ENCODE peak calls at places on chromosomes 2 and 18, in four cellular contexts. B, U, V and R are unnamed samples.
A peak's percentile ranks its signal among the peaks of the same experiment; 100 is the strongest.

GRCh38 chr2:6928452-6928851 is 11.2 kb downstream of the RNF144A start:
- DNase-seq in B (no peak), U (no peak), V (peak; percentile 41), R (no peak)

GRCh38 chr18:24212939-24213338 is 74.1 kb downstream of the CABYR start:
- DNase-seq in V (no peak), U (peak; percentile 14), B (no peak), R (no peak)

GRCh38 chr2:10535703-10536102 is 87.6 kb upstream of the ODC1 start:
- DNase-seq in B (no peak), V (no peak), U (no peak), R (no peak)

GRCh38 chr2:8534729-8535397 is 147.0 kb upstream of the ID2 start:
- DNase-seq in V (no peak), B (peak; percentile 31), U (peak; percentile 48), R (no peak)

GRCh38 chr2:69565431-69565839 is 78.1 kb downstream of the AAK1 start:
- DNase-seq in B (peak; percentile 83), V (peak; percentile 94), U (peak; percentile 61), R (peak; percentile 40)

GRCh38 chr2:152037711-152038110 is 61.1 kb downstream of the CACNB4 start:
- DNase-seq in U (no peak), V (no peak), B (no peak), R (no peak)

GRCh38 chr2:5236308-5236707 is 455.9 kb upstream of the SOX11 start:
- DNase-seq in B (no peak), V (no peak), U (no peak), R (no peak)

GRCh38 chr18:77099501-77100370 is 32.8 kb downstream of the MBP start:
- DNase-seq in V (no peak), B (no peak), U (no peak), R (no peak)

GRCh38 chr2:234676109-234676858 is 179.4 kb upstream of the ARL4C start:
- DNase-seq in U (peak; percentile 96), V (no peak), B (no peak), R (no peak)

GRCh38 chr2:105802587-105802986 is 57.9 kb downstream of the NCK2 start:
- DNase-seq in V (no peak), B (no peak), U (no peak), R (peak; percentile 74)

GRCh38 chr2:159456500-159457426 is 159.6 kb downstream of the BAZ2B start:
- DNase-seq in V (no peak), U (no peak), B (no peak), R (no peak)

GRCh38 chr2:75424936-75425619 is 135.7 kb downstream of the EVA1A start:
- DNase-seq in U (peak; percentile 15), B (no peak), V (peak; percentile 46), R (no peak)

GRCh38 chr2:94870392-94871225 is 621 bp upstream of the TEKT4 start:
- DNase-seq in V (peak; percentile 95), U (peak; percentile 17), B (peak; percentile 36), R (no peak)

GRCh38 chr2:132670961-132671781 is 1.2 kb upstream of the LYPD1 start:
- DNase-seq in B (no peak), V (peak; percentile 77), U (no peak), R (no peak)

GRCh38 chr18:26839609-26840008 is 25.9 kb downstream of the AQP4 start:
- DNase-seq in U (no peak), V (no peak), B (no peak), R (no peak)

DNA sequence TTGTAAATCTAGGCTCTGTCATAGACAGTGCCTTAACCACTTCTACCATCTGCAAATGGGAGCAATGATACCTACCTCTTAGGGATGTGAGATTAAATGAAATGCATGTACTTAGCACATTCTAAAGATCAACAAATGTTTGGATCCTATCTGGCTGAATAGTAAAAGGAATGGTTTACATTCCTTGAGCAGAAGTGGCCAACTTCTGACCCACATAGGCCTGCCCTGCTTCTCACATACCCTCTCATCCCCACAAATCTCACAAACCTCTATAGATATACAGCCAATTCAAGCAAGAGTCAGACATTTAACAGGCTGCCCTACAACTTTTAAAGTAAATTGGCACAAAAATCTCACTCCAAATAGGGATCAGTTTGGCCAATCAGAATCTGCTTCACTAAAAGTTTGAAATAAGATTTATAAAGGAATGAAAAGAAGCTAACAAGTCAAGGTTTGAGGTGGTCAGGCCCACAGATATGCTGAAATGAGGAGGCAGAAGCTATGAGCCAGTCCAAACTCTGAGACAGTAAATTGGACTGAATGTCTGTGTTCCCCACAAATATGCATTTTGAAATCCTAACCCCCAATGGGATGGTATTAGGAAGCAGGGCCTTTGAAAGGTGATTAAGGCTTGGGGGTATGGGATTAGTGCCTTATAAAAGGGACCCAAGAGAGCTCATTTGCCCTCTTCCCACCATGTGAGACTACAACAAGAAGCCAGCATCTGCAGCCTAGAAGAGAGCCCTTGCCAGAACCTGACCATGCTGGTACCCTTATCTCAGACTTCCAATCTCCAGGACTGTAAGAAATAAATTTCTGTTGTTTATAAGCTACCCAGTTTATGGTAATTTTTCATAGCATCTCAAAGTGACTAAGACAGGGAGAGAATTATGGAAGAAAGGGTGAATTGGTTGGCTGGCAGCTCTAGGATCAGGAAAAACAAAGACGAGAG is 227.8 kb upstream of the RBMS1 start:
- DNase-seq in U (no peak), B (no peak), V (no peak), R (no peak)
- TF ChIP-seq BRCA1 in U (no peak), B (no peak), V (no peak), R (no peak)

DNA sequence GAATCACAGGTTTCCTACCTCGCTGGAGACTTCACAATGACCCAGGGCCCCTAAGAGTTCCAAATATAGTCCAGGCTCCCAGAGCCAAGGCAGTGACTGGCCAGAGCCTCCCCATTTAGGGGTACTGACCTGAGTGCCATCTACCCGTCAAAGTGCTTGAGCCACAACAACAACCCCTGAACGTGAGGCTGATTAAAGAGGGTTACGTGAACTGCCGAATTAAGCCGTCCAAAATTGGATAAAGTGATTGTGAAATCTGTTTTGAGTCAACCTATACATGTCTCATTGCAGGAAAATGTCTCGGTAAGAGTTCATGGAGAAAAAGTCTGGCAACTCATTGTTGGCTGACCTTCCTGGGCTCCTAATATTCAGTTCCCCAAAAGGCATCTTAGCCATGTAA is 116.4 kb downstream of the TTC32 start:
- DNase-seq in U (no peak), V (no peak), B (no peak), R (no peak)
- TF ChIP-seq BRCA1 in U (no peak), V (no peak), B (no peak), R (no peak)

DNA sequence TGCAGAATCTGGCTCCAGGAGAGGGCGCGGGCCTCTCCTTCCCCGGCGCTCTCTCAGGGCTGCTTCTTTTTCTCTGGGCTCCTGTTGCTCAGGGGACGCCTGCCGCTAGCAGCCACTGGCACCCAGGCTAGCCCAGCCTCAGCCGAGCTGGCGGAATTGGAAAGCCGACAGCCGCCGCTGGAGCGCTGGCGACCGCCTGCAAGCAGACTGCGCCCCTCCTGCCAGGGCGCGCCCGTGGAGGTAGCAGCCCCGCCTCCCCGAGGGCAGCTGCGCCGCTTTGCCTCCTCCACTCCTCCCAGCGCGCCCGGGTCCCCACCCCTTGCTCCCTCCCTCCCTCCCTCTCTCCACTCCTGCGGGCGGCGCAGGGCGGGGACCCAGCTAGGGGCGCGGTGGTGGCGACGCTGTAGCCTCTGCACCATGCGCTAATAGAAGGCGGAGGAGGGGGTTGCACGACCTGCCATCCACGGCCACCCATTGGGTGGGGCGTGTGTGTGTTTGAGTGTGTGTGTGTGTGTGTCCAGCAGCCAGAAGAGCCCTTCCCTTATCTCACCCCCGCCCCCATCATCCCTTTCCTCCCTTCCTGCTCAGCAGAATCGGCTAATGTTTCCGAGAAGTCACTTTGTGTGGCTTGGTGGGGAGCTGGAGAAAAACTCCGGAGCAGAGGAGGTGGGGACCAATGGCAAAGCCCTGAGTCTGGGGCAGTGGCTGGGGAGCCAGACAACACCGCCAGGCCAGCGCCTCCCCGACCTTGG is at the start of gene SCN9A:
- DNase-seq in U (peak; percentile 82), B (peak; percentile 90), V (peak; percentile 85), R (no peak)
- TF ChIP-seq BRCA1 in U (no peak), B (no peak), V (no peak), R (no peak)

GRCh38 chr2:51031004-51031791 is 734 bp downstream of the NRXN1 start:
- DNase-seq in B (no peak), U (no peak), V (no peak), R (no peak)

GRCh38 chr2:51028829-51029228 is 3.1 kb downstream of the NRXN1 start:
- DNase-seq in B (no peak), U (no peak), V (no peak), R (no peak)

GRCh38 chr2:51027442-51027841 is 4.5 kb downstream of the NRXN1 start:
- DNase-seq in V (no peak), B (no peak), U (no peak), R (no peak)

GRCh38 chr2:51027968-51028367 is 4.0 kb downstream of the NRXN1 start:
- DNase-seq in V (no peak), U (no peak), B (no peak), R (no peak)

DNA sequence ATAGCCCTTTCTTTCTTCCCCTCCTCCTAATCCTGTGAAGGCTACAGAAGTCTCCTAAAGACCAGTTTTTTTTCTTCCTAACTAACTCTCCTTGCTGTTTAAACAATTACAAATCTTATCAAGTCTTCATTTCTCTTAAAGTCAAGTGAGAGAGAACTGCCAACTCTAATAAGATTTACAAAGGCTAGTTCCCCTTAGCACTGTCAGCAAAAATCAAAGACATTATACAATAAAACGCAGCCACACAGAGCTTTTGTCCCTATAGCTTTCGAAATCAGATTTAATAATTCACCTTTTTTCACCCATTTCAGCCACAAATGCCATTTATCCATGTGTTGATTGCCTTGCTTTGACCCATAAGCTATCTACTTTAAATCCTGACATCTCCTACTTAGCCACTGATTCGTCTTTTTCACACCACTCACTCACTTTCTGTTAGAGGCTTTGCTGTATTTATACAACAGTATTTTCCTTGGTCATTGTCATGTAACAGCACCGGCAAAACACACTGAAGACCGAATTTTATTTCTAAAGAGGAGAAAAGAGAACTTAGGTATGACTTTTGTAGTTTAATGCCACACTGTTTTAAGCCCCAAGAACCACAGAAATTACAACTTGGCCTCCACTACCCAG is 5.9 kb downstream of the NRXN1 start:
- DNase-seq in U (no peak), B (no peak), V (no peak), R (no peak)
- TF ChIP-seq BRCA1 in U (no peak), B (no peak), V (no peak), R (no peak)

GRCh38 chr2:19369341-19369955 is 11.0 kb upstream of the OSR1 start:
- DNase-seq in V (no peak), U (peak; percentile 23), B (no peak), R (no peak)
- TF ChIP-seq BRCA1 in V (no peak), U (no peak), B (no peak), R (no peak)

GRCh38 chr2:172040311-172040710 is 40.6 kb downstream of the METAP1D start:
- DNase-seq in B (no peak), U (no peak), V (no peak), R (no peak)

GRCh38 chr2:172039011-172039704 is 39.4 kb downstream of the METAP1D start:
- DNase-seq in B (no peak), V (peak; percentile 20), U (no peak), R (no peak)

GRCh38 chr2:172038604-172039003 is 38.9 kb downstream of the METAP1D start:
- DNase-seq in V (no peak), B (no peak), U (no peak), R (no peak)

GRCh38 chr2:172038121-172038520 is 38.4 kb downstream of the METAP1D start:
- DNase-seq in U (no peak), B (no peak), V (no peak), R (no peak)
- TF ChIP-seq BRCA1 in U (no peak), B (no peak), V (no peak), R (no peak)

GRCh38 chr2:183034806-183035205 is 3.5 kb downstream of the NCKAP1 start:
- DNase-seq in B (no peak), U (no peak), V (no peak), R (no peak)
- TF ChIP-seq BRCA1 in B (no peak), U (no peak), V (no peak), R (no peak)